ENCODE peak calls at places on chromosomes 16 and 17, in five cellular contexts. One of them, this sample, is unnamed.

GRCh38 chr16:79563919-79564318 is 36.6 kb downstream of the MAF start:
- DNase-seq in transverse colon: no peak
- DNase-seq in HCT116: no peak
- DNase-seq in prostate gland: no peak
- DNase-seq in GM12878: no peak
- DNase-seq in this sample: no peak

GRCh38 chr17:55527520-55528118 is 16.4 kb upstream of the SMIM36 start:
- DNase-seq in prostate gland: peak
- DNase-seq in HCT116: peak
- DNase-seq in GM12878: no peak
- DNase-seq in transverse colon: no peak
- DNase-seq in this sample: no peak

GRCh38 chr17:7438050-7438614 is 1.2 kb upstream of the FGF11 start:
- DNase-seq in GM12878: no peak
- DNase-seq in prostate gland: peak
- DNase-seq in transverse colon: peak
- DNase-seq in HCT116: no peak
- DNase-seq in this sample: no peak

GRCh38 chr16:73176577-73177013 is 128.7 kb upstream of the ZFHX3 start:
- DNase-seq in transverse colon: no peak
- DNase-seq in GM12878: no peak
- DNase-seq in HCT116: peak
- DNase-seq in prostate gland: no peak
- DNase-seq in this sample: no peak

GRCh38 chr17:64262422-64263260 is at the start of gene TEX2:
- DNase-seq in GM12878: no peak
- DNase-seq in transverse colon: peak
- DNase-seq in HCT116: no peak
- DNase-seq in prostate gland: peak
- DNase-seq in this sample: no peak

GRCh38 chr17:9658593-9659211 is 13.4 kb downstream of the USP43 start:
- DNase-seq in HCT116: no peak
- DNase-seq in transverse colon: peak
- DNase-seq in prostate gland: no peak
- DNase-seq in GM12878: no peak
- DNase-seq in this sample: no peak

GRCh38 chr17:48037924-48038323 is 327 bp upstream of the COPZ2 start:
- DNase-seq in transverse colon: no peak
- DNase-seq in GM12878: no peak
- DNase-seq in prostate gland: no peak
- DNase-seq in HCT116: no peak
- DNase-seq in this sample: no peak

GRCh38 chr17:50459081-50459676 is 9.5 kb downstream of the CHAD start:
- DNase-seq in transverse colon: peak
- DNase-seq in GM12878: no peak
- DNase-seq in HCT116: peak
- DNase-seq in prostate gland: peak
- DNase-seq in this sample: peak

GRCh38 chr17:14302421-14303099 is 1.7 kb downstream of the HS3ST3B1 start:
- DNase-seq in GM12878: no peak
- DNase-seq in HCT116: peak
- DNase-seq in prostate gland: peak
- DNase-seq in transverse colon: peak
- DNase-seq in this sample: peak

GRCh38 chr16:8372141-8372540 is 218.2 kb downstream of the TMEM114 start:
- DNase-seq in HCT116: no peak
- DNase-seq in transverse colon: no peak
- DNase-seq in prostate gland: no peak
- DNase-seq in GM12878: no peak
- DNase-seq in this sample: no peak

GRCh38 chr16:22092143-22092933 is at the start of gene VWA3A:
- DNase-seq in prostate gland: no peak
- DNase-seq in transverse colon: no peak
- DNase-seq in HCT116: no peak
- DNase-seq in GM12878: no peak
- DNase-seq in this sample: no peak

GRCh38 chr17:9419932-9420453 is 155.6 kb downstream of the STX8 start:
- DNase-seq in GM12878: no peak
- DNase-seq in prostate gland: no peak
- DNase-seq in HCT116: no peak
- DNase-seq in transverse colon: no peak
- DNase-seq in this sample: no peak

GRCh38 chr16:81449241-81449640 is 4.6 kb downstream of the CMIP start:
- DNase-seq in transverse colon: no peak
- DNase-seq in GM12878: no peak
- DNase-seq in prostate gland: no peak
- DNase-seq in HCT116: no peak
- DNase-seq in this sample: no peak

GRCh38 chr17:63974594-63975192 is 2.0 kb upstream of the SCN4A start:
- DNase-seq in GM12878: no peak
- DNase-seq in prostate gland: no peak
- DNase-seq in HCT116: peak
- DNase-seq in transverse colon: no peak
- DNase-seq in this sample: no peak

GRCh38 chr17:81551458-81552243 is 502 bp downstream of the FAAP100 start:
- DNase-seq in transverse colon: peak
- DNase-seq in GM12878: no peak
- DNase-seq in prostate gland: no peak
- DNase-seq in HCT116: no peak
- DNase-seq in this sample: no peak

GRCh38 chr16:12173121-12173520 is 196.6 kb downstream of the SNX29 start:
- DNase-seq in HCT116: no peak
- DNase-seq in transverse colon: no peak
- DNase-seq in GM12878: no peak
- DNase-seq in prostate gland: no peak
- DNase-seq in this sample: no peak
- H3K27ac ChIP-seq in HCT116: no peak
- H3K27ac ChIP-seq in transverse colon: no peak
- H3K27ac ChIP-seq in GM12878: no peak
- H3K27ac ChIP-seq in prostate gland: no peak
- H3K27ac ChIP-seq in this sample: no peak

GRCh38 chr17:40309938-40310510 is 1.0 kb downstream of the RARA start:
- DNase-seq in prostate gland: no peak
- DNase-seq in GM12878: no peak
- DNase-seq in transverse colon: no peak
- DNase-seq in HCT116: no peak
- DNase-seq in this sample: no peak

GRCh38 chr17:40309031-40309937 is at the start of gene RARA:
- DNase-seq in GM12878: no peak
- DNase-seq in prostate gland: no peak
- DNase-seq in transverse colon: peak
- DNase-seq in HCT116: no peak
- DNase-seq in this sample: no peak

GRCh38 chr17:40306395-40306794 is 2.6 kb upstream of the RARA start:
- DNase-seq in HCT116: no peak
- DNase-seq in GM12878: no peak
- DNase-seq in prostate gland: no peak
- DNase-seq in transverse colon: no peak
- DNase-seq in this sample: no peak

GRCh38 chr17:40307001-40307690 is 1.8 kb upstream of the RARA start:
- DNase-seq in HCT116: no peak
- DNase-seq in transverse colon: no peak
- DNase-seq in prostate gland: no peak
- DNase-seq in GM12878: no peak
- DNase-seq in this sample: no peak

GRCh38 chr17:40307691-40308289 is 1.2 kb upstream of the RARA start:
- DNase-seq in prostate gland: no peak
- DNase-seq in GM12878: no peak
- DNase-seq in transverse colon: no peak
- DNase-seq in HCT116: no peak
- DNase-seq in this sample: no peak
- TF ChIP-seq POLR2AphosphoS5 in prostate gland: no peak
- TF ChIP-seq POLR2AphosphoS5 in GM12878: no peak
- TF ChIP-seq POLR2AphosphoS5 in transverse colon: no peak
- TF ChIP-seq POLR2AphosphoS5 in HCT116: no peak
- TF ChIP-seq POLR2AphosphoS5 in this sample: no peak

GRCh38 chr17:77323413-77324171 is 182.8 kb downstream of the SEC14L1 start:
- DNase-seq in GM12878: no peak
- DNase-seq in transverse colon: peak
- DNase-seq in HCT116: no peak
- DNase-seq in prostate gland: no peak
- DNase-seq in this sample: no peak

GRCh38 chr17:77324227-77324626 is 183.5 kb downstream of the SEC14L1 start:
- DNase-seq in prostate gland: no peak
- DNase-seq in GM12878: no peak
- DNase-seq in HCT116: no peak
- DNase-seq in transverse colon: no peak
- DNase-seq in this sample: peak

GRCh38 chr17:77322534-77323412 is 182.0 kb downstream of the SEC14L1 start:
- DNase-seq in GM12878: no peak
- DNase-seq in HCT116: peak
- DNase-seq in prostate gland: no peak
- DNase-seq in transverse colon: peak
- DNase-seq in this sample: no peak

GRCh38 chr17:77320501-77321256 is 179.9 kb downstream of the SEC14L1 start:
- DNase-seq in GM12878: peak
- DNase-seq in HCT116: no peak
- DNase-seq in prostate gland: no peak
- DNase-seq in transverse colon: peak
- DNase-seq in this sample: no peak

DNA sequence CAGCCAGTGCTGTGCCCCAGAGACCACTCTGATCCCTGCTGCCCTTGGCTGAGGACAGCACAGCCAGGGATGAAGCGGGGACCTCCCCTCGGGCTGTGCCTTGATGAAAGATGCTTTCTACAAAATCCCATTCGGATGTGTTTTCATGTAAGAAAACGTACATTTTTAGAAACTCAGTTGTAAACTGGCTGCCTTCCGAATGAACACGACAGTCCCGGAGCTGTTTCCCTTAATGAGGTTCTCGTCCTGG is 181.4 kb downstream of the SEC14L1 start:
- DNase-seq in HCT116: no peak
- DNase-seq in prostate gland: no peak
- DNase-seq in transverse colon: no peak
- DNase-seq in GM12878: no peak
- DNase-seq in this sample: no peak
- TF ChIP-seq POLR2A in HCT116: no peak
- TF ChIP-seq POLR2A in prostate gland: no peak
- TF ChIP-seq POLR2A in transverse colon: no peak
- TF ChIP-seq POLR2A in GM12878: no peak
- TF ChIP-seq POLR2A in this sample: no peak

DNA sequence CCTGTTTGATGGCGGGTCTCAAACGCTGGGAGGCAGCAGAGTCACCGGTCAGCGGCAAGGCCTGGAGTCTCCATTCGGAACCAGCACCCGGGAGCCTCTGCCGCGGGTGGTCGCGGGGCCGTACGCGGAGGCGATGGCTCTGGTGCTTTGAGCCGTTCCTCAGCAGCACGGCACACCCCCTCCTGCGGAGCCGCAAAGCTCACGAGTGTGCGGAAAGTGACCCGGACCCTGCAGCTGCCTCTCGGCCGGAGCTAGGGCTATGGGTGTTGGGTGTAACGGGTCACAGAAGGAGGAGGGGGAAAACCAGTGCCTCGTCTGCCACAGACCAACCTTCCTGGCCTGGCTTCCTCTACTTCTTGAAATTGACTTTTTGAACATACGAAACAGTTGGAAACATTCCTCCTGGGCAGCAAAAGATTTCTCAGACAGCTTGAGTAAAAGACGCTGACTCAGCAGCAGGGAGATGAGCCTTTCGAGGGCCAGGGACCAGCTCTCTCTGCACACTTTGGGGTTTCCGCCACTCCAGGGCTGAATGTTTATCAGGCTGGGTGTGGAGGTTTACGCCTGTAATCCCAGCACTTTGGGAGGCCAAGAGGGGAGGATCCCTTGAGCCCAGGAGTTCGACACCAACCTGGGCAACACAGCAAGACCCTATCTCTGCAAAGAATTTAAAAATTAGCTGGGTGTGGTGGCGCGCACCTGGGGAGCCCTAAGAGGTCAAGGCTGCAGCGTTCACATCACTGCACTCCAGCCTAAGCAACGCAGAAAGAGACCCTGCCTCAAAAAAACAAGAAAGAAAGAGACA is 26.4 kb upstream of the PITPNA start:
- DNase-seq in GM12878: no peak
- DNase-seq in HCT116: no peak
- DNase-seq in prostate gland: no peak
- DNase-seq in transverse colon: no peak
- DNase-seq in this sample: no peak
- H3K27ac ChIP-seq in GM12878: no peak
- H3K27ac ChIP-seq in HCT116: peak
- H3K27ac ChIP-seq in prostate gland: no peak
- H3K27ac ChIP-seq in transverse colon: peak
- H3K27ac ChIP-seq in this sample: no peak

This sample was measured in vagina.